ENCODE peak calls at places on chromosomes 16 and 17, in six cellular contexts. K, V, C, A, E and J are unnamed samples. For H3K9me3, the result is how much of the 10 kb centered on the place peaks cover.

GRCh38 chr16:54370653-54371052 is 84.1 kb upstream of the IRX3 start:
- DNase-seq in E (no peak), A (no peak), C (no peak), K (no peak), V (no peak), J (no peak)

GRCh38 chr16:24088767-24089166 is 167.4 kb upstream of the CACNG3 start:
- DNase-seq in A (no peak), C (no peak), V (no peak), E (no peak), K (no peak), J (no peak)

GRCh38 chr16:69481901-69482341 is 57.5 kb downstream of the CYB5B start:
- DNase-seq in V (peak), K (no peak), E (peak), A (no peak), C (peak), J (peak)

GRCh38 chr17:14067347-14067746 is 2.0 kb upstream of the COX10 start:
- DNase-seq in A (no peak), C (no peak), V (no peak), K (no peak), E (no peak), J (no peak)

GRCh38 chr17:13491916-13492315 is 109.8 kb downstream of the HS3ST3A1 start:
- DNase-seq in K (no peak), A (no peak), C (no peak), E (no peak), V (no peak), J (no peak)

GRCh38 chr16:71746442-71747046 is 22.0 kb upstream of the PHLPP2 start:
- DNase-seq in V (no peak), C (peak), K (peak), A (no peak), E (no peak), J (no peak)

GRCh38 chr17:41811549-41812175 is at the start of gene P3H4:
- DNase-seq in V (peak), C (peak), E (peak), A (no peak), K (peak), J (no peak)

GRCh38 chr16:23079683-23080221 is 69.5 kb downstream of the USP31 start:
- DNase-seq in C (peak), V (no peak), A (no peak), E (peak), K (no peak), J (no peak)

GRCh38 chr17:46868689-46869187 is 17.4 kb downstream of the WNT9B start:
- DNase-seq in V (no peak), A (no peak), E (no peak), K (no peak), C (no peak), J (no peak)

GRCh38 chr16:72372082-72372615 is 200.2 kb upstream of the PMFBP1 start:
- DNase-seq in E (no peak), C (no peak), A (no peak), V (no peak), K (no peak), J (no peak)

GRCh38 chr16:84144301-84144858 is 597 bp downstream of the HSDL1 start:
- DNase-seq in K (no peak), A (no peak), C (peak), V (no peak), E (peak), J (no peak)

GRCh38 chr17:7632492-7632894 is 2.6 kb downstream of the SHBG start:
- DNase-seq in K (peak), C (peak), A (peak), E (no peak), V (no peak), J (no peak)

GRCh38 chr17:74639704-74640142 is 16.2 kb upstream of the CD300E start:
- DNase-seq in E (no peak), A (no peak), V (no peak), K (no peak), C (no peak), J (no peak)

GRCh38 chr16:56851671-56852400 is 13.2 kb upstream of the SLC12A3 start:
- DNase-seq in A (peak), C (peak), E (no peak), K (no peak), V (no peak), J (no peak)

GRCh38 chr17:72515291-72516065 is 394.7 kb downstream of the SOX9 start:
- DNase-seq in E (peak), V (no peak), K (no peak), C (no peak), A (no peak), J (no peak)

GRCh38 chr16:17026600-17027242 is 444.0 kb downstream of the XYLT1 start:
- DNase-seq in C (no peak), A (no peak), V (no peak), E (no peak), K (no peak), J (no peak)

GRCh38 chr16:31471875-31472558 is at the start of gene TGFB1I1:
- DNase-seq in K (no peak), A (no peak), V (no peak), E (no peak), C (peak), J (no peak)

DNA sequence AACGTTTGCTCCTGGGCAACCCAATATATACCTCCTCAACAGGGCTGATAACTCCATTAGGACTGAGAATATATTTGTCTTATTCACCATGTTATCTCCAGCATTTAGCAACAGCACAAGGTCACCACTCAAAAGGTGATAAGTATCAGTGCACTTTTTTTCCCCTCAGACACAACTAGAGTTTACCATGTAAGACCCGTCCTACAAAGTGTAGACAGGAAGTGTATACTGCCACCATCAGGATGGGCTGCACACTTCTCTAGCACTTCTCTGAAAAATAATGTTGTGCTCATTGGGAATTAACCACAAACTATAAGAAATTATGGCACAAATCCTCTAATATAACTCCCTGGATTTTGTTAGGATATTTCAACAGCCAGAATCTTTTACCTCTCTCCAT is 5.7 kb upstream of the VAT1L start:
- DNase-seq in C (no peak), V (no peak), E (no peak), A (no peak), K (peak), J (no peak)
- TF ChIP-seq CTCF in C (peak), V (no peak), E (no peak), A (no peak), K (peak), J (no peak)

DNA sequence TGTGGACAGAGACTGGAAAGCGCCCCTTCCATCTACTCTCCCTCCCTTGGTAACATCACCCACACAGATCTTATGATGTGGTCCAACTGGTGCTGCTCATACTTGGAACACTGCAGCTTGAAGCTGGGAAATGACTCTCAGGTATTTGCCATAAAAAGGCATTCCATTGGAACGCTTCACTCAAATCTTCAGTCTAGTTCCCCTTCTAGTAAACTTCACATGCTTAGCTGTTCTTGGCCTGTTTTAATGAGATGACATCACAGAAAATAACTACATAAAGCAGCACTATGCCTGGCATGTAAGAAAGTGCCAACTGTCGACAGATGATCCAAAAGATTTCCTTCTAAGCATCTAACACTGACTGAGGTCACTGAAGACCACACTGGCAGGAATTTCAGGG is 9.3 kb downstream of the ZNF263 start:
- DNase-seq in V (no peak), E (no peak), A (no peak), K (no peak), C (no peak), J (no peak)
- H3K9me3 ChIP-seq in V (half or more), E (under half), A (half or more), K (under half), C (under half), J (half or more)

DNA sequence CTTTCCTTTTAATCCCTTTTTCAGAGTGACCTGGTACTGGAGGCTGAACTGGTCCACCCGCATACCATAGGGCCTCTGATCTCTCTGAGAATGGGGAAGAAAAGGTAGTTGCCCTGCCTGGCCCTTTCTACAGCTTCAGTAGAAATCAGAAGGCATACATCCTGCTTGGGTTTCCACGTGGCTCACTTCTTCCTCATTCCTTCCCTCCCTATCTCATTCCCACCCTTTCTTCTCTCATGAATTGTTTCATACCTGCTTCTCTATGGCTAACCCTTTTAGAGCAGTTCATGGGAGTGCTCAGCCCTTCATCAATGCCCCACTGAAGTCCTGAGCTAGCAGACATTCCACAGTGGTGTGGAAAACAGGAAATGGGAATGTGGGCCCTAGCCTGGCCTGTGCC is 28.9 kb downstream of the TRIM16 start:
- DNase-seq in A (no peak), V (no peak), K (no peak), E (no peak), C (peak), J (no peak)
- TF ChIP-seq POLR2AphosphoS5 in A (no peak), V (no peak), K (no peak), E (no peak), C (no peak), J (no peak)

DNA sequence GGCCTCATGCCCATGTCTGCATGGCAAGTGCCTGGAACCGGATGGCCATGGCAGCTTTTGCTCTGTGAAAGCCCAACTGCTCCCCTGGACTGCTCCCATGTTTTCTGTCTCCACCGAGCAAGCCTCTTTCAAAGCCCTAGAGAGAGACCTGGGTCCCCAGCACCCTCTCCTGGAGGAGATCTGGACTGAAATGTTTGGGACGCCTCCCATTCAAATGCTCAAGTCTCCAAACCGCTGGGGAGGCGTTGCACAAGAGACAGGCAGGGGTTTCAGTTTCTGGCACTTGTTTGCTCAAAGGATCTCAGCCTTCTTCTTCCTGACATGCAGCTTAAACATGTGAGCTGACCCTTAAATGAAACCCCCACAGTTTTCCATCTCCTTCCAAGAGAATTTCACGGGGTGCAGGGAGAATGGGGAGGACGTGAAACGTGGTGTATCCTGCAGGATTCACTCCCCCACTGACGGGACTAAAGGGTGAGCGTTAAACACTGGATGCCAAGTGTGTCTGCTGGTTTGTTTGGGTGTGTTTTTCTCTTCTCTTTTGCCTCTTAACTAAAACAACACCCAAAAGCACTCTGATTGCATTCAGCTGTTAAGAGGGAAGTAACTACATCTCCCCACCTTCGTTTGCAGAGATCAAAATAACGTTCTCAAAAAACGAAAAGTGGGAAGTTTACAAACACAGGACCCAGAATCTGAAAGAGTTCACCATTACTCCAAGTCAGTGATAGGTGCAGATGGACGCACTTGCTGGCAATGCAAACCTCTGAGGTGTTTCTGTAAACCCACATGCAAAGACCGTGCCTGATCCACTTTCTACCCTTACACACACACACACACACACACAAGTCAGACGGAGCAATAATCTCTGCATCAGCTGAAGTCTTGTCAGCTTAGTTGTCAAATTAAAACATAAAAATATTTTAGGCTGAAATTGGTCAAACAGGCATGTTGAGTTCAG is 256.9 kb downstream of the C16orf95 start:
- DNase-seq in A (no peak), E (no peak), V (no peak), K (no peak), C (peak), J (no peak)
- TF ChIP-seq CTCF in A (no peak), E (no peak), V (no peak), K (no peak), C (peak), J (no peak)